ENCODE peak calls at places on chromosomes 2 and 18, in four cellular contexts. A is upper lobe of left lung, M is HepG2, G is GM12878. L is an unnamed sample.
A peak's percentile ranks its signal among the peaks of the same experiment; 100 is the strongest.

GRCh38 chr18:69330345-69330744 is 70.3 kb upstream of the DOK6 start:
- ATAC-seq in G (no peak), M (peak; percentile 94), A (no peak), L (no peak)

GRCh38 chr2:239789711-239790110 is 235.4 kb downstream of the NDUFA10 start:
- ATAC-seq in M (no peak), G (no peak), A (peak; percentile 41), L (no peak)

GRCh38 chr2:163602196-163602595 is 133.6 kb downstream of the FIGN start:
- ATAC-seq in G (no peak), M (no peak), A (no peak), L (no peak)

GRCh38 chr18:45066868-45067267 is 386.2 kb downstream of the SETBP1 start:
- ATAC-seq in G (no peak), M (no peak), A (no peak), L (no peak)

GRCh38 chr2:159562248-159562647 is 54.1 kb downstream of the BAZ2B start:
- ATAC-seq in G (no peak), A (no peak), M (no peak), L (no peak)

GRCh38 chr2:51084750-51085149 is 52.8 kb upstream of the NRXN1 start:
- ATAC-seq in M (peak; percentile 62), A (no peak), G (no peak), L (no peak)

GRCh38 chr18:48934708-48935432 is 15.9 kb downstream of the SMAD7 start:
- ATAC-seq in A (no peak), M (no peak), G (peak; percentile 71), L (peak; percentile 29)

GRCh38 chr2:39431592-39432316 is 5.3 kb downstream of the MAP4K3 start:
- ATAC-seq in M (no peak), A (no peak), G (peak; percentile 25), L (peak; percentile 60)

GRCh38 chr18:36761186-36761698 is 67.6 kb downstream of the TPGS2 start:
- ATAC-seq in A (no peak), M (peak; percentile 88), G (no peak), L (no peak)

GRCh38 chr2:220466251-220466691 is 838.8 kb downstream of the SLC4A3 start:
- ATAC-seq in G (no peak), A (no peak), M (no peak), L (no peak)

GRCh38 chr2:189522435-189523151 is 58.0 kb downstream of the SLC40A1 start:
- ATAC-seq in A (no peak), G (no peak), M (peak; percentile 87), L (peak; percentile 81)

GRCh38 chr2:173669888-173670287 is 295.3 kb downstream of the SP3 start:
- ATAC-seq in A (no peak), M (no peak), G (no peak), L (no peak)

GRCh38 chr2:24471662-24472061 is 19.4 kb upstream of the NCOA1 start:
- ATAC-seq in A (no peak), G (peak; percentile 46), M (no peak), L (no peak)

GRCh38 chr2:10407432-10407831 is 40.7 kb downstream of the ODC1 start:
- ATAC-seq in M (no peak), G (no peak), A (no peak), L (no peak)

GRCh38 chr2:10404324-10405143 is 43.6 kb downstream of the ODC1 start:
- ATAC-seq in G (no peak), A (no peak), M (no peak), L (peak; percentile 21)

GRCh38 chr2:10406491-10406890 is 41.6 kb downstream of the ODC1 start:
- ATAC-seq in M (no peak), A (no peak), G (no peak), L (no peak)

GRCh38 chr2:10406016-10406415 is 42.1 kb downstream of the ODC1 start:
- ATAC-seq in M (no peak), G (no peak), A (no peak), L (no peak)

DNA sequence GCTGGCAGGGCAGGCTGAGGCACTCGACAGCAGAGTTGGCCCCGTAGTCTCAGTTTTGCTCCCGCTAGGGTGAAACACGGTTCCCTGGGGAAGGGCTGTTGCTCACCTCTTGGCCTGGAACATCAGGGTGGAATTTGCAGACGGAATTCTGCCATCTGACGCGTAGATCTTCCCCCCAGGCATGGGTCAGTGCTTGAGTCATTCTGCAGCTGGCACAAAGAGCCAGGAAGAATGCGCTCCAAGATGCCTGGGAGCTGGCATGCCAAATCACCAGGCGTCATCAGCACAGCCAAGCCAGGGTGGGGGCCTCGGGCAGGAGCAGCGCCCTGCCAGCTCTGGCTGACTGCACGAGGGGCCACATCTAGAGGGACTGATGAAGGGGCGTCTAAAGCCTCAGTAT is 42.7 kb downstream of the ODC1 start:
- ATAC-seq in M (no peak), G (no peak), A (peak; percentile 27), L (peak; percentile 79)
- TF ChIP-seq POLR2AphosphoS5 in M (no peak), G (no peak), A (peak; percentile 61), L (peak; percentile 96)

DNA sequence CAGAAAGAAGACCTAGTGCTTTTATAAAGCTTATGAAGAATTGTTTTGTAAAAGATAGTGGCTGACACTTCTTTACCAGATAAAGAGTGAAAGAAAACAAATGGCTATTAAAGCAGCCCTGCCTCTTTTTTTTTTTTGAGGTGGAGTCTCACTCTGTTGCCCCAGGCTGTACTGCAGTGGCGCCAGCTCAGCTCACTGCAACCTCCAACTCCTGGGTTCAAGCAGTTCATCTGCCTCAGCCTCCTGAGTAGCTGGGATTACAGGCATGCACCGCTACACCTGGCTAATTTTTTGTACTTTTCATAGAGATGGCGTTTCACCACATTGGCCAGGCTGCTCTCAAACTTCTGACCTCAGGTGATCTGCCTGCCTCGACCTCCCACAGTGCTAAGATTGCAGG is 12.9 kb downstream of the ARPC2 start:
- ATAC-seq in A (no peak), G (peak; percentile 48), M (no peak), L (no peak)
- H3K4me1 ChIP-seq in A (peaks cover 29% of the 10 kb centered on the region), G (peaks cover 26% of the 10 kb centered on the region), M (peaks cover 47% of the 10 kb centered on the region), L (peaks cover 7% of the 10 kb centered on the region)

GRCh38 chr18:79413426-79413825 is 17.7 kb downstream of the NFATC1 start:
- ATAC-seq in M (no peak), G (no peak), A (no peak), L (no peak)

GRCh38 chr18:79413901-79414300 is 18.2 kb downstream of the NFATC1 start:
- ATAC-seq in M (no peak), G (no peak), A (no peak), L (peak; percentile 23)

GRCh38 chr18:79410731-79411613 is 15.2 kb downstream of the NFATC1 start:
- ATAC-seq in A (no peak), M (no peak), G (no peak), L (no peak)

GRCh38 chr18:79411614-79412526 is 16.1 kb downstream of the NFATC1 start:
- ATAC-seq in G (no peak), A (no peak), M (no peak), L (no peak)

GRCh38 chr18:79413025-79413424 is 17.3 kb downstream of the NFATC1 start:
- ATAC-seq in M (no peak), G (no peak), A (no peak), L (no peak)
- TF ChIP-seq EP300 in M (no peak), G (no peak), A (no peak), L (no peak)

GRCh38 chr2:68829764-68830163 is 41.4 kb downstream of the BMP10 start:
- ATAC-seq in M (no peak), A (no peak), G (no peak), L (no peak)

GRCh38 chr2:68827681-68828080 is 43.5 kb downstream of the BMP10 start:
- ATAC-seq in M (no peak), A (no peak), G (no peak), L (no peak)

GRCh38 chr2:68831688-68832087 is 39.5 kb downstream of the BMP10 start:
- ATAC-seq in A (no peak), G (no peak), M (no peak), L (peak; percentile 18)

GRCh38 chr2:68825891-68826290 is 45.3 kb downstream of the BMP10 start:
- ATAC-seq in A (no peak), G (no peak), M (no peak), L (no peak)

DNA sequence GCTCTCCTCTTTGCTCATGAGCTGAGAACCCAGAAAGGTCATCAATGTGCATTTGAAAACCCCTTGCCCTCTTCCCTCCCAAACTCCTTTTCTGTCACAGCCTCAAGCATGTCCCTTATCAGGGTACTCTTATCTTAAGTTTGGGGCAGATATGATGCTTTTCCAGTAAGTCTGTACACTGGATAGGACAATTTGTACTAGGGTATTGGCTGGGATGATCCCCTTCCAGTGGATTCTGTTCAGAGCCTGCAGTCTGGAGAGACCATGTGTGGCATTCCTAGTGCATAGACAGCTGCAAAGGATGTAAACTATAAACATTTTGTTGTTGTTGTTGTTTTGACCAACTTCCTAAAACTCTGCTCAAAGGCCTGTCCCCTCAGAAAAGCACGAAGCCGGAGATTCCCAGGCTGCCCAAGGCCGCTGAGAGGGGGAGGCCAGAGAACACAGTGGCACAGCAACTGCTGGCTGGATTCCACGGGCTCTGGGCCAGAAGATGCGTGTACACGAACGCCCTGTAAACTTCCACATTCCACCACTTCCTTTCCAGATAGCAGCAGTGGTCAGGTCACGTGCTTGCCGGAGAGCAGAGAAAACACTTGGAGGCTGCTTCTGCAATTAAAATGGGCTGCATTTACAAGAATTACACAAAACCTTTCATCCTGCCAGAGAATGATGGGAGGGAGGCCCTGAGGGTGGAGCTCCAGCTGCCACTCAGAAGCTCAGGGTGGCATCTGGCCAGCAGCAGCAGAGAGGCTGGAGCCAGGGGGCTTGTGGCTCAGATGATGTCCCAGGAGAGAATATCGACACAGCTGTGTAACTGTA is 42.1 kb downstream of the BMP10 start:
- ATAC-seq in A (peak; percentile 92), G (no peak), M (peak; percentile 79), L (peak; percentile 85)
- TF ChIP-seq POLR2AphosphoS5 in A (peak; percentile 97), G (no peak), M (no peak), L (peak; percentile 92)

GRCh38 chr2:1818811-1819210 is 74.5 kb upstream of the PXDN start:
- ATAC-seq in A (no peak), G (no peak), M (no peak), L (no peak)
- H3K4me1 ChIP-seq in A (peaks cover 5% of the 10 kb centered on the region), G (no peaks in the 10 kb centered on the region), M (no peaks in the 10 kb centered on the region), L (peaks cover 53% of the 10 kb centered on the region)

GRCh38 chr2:47198985-47199451 is 43.9 kb upstream of the STPG4 start:
- ATAC-seq in M (no peak), G (no peak), A (no peak), L (no peak)
- TF ChIP-seq EP300 in M (no peak), G (no peak), A (no peak), L (no peak)